ENCODE peak calls at places on chromosomes 7 and 10, in ten cellular contexts. Z, U, I, L, H, S, M, N, C and O are unnamed samples.

GRCh38 chr10:79440281-79440680 is 5.1 kb downstream of the ZCCHC24 start:
- DNase-seq in N (no peak), S (no peak), C (peak; percentile 30), I (no peak), L (no peak), H (no peak), M (no peak), Z (no peak), U (no peak), O (no peak)

GRCh38 chr10:70598857-70599295 is 3.7 kb downstream of the PRF1 start:
- DNase-seq in N (no peak), Z (no peak), M (no peak), L (no peak), H (no peak), C (no peak), U (no peak), I (no peak), S (no peak), O (no peak)

GRCh38 chr10:5659702-5660528 is 6.5 kb downstream of the ASB13 start:
- DNase-seq in Z (no peak), M (peak; percentile 63), H (peak; percentile 79), U (peak; percentile 44), I (peak; percentile 65), S (peak; percentile 75), N (no peak), C (no peak), L (no peak), O (peak; percentile 73)

GRCh38 chr7:98840604-98841508 is 29.0 kb downstream of the TMEM130 start:
- DNase-seq in N (no peak), Z (no peak), L (no peak), H (no peak), U (no peak), I (no peak), S (peak; percentile 50), C (no peak), M (no peak), O (peak; percentile 23)

GRCh38 chr7:123666492-123666891 is 10.8 kb downstream of the LMOD2 start:
- DNase-seq in I (no peak), U (no peak), S (no peak), Z (no peak), M (no peak), C (no peak), H (no peak), L (no peak), N (no peak), O (no peak)

GRCh38 chr10:129341131-129341530 is 125.9 kb upstream of the MGMT start:
- DNase-seq in L (no peak), I (no peak), S (no peak), U (no peak), H (no peak), C (no peak), M (no peak), N (no peak), Z (no peak), O (no peak)

GRCh38 chr7:111639894-111640293 is 77.6 kb upstream of the IMMP2L start:
- DNase-seq in Z (no peak), I (no peak), M (no peak), N (no peak), C (no peak), U (peak; percentile 31), H (peak; percentile 30), L (no peak), S (peak; percentile 65), O (peak; percentile 37)

GRCh38 chr10:128337860-128338378 is 211.7 kb upstream of the MKI67 start:
- DNase-seq in H (no peak), M (no peak), C (no peak), L (no peak), U (peak; percentile 38), N (no peak), S (no peak), Z (peak; percentile 31), I (no peak), O (no peak)

GRCh38 chr10:98536551-98536950 is 89.8 kb upstream of the HPS1 start:
- DNase-seq in I (no peak), N (no peak), S (no peak), H (peak; percentile 21), Z (no peak), L (peak; percentile 4), M (no peak), U (no peak), C (no peak), O (no peak)

GRCh38 chr7:146960747-146961416 is 844.3 kb downstream of the CNTNAP2 start:
- DNase-seq in C (peak; percentile 29), L (no peak), H (no peak), M (peak; percentile 67), I (no peak), U (no peak), N (no peak), S (no peak), Z (peak; percentile 69), O (no peak)

GRCh38 chr7:100567751-100568175 is 5.9 kb downstream of the SAP25 start:
- DNase-seq in U (no peak), S (no peak), C (no peak), Z (no peak), N (no peak), M (no peak), H (no peak), L (no peak), I (no peak), O (peak; percentile 41)

GRCh38 chr10:44640429-44640828 is 255.5 kb upstream of the CXCL12 start:
- DNase-seq in H (no peak), I (no peak), L (no peak), N (no peak), C (no peak), M (no peak), U (no peak), S (no peak), Z (no peak), O (no peak)